ENCODE peak calls at places on chromosomes 2 and 18, in nine cellular contexts. W, C, P, Y, R, B, T, S and E are unnamed samples.
A peak's percentile ranks its signal among the peaks of the same experiment; 100 is the strongest.

GRCh38 chr2:124774781-124775180 is 749.7 kb downstream of the CNTNAP5 start:
- DNase-seq in W (no peak), C (no peak), P (no peak), Y (no peak), R (no peak), B (no peak), T (no peak), S (no peak), E (no peak)

GRCh38 chr2:118865106-118865505 is 17.7 kb upstream of the EN1 start:
- DNase-seq in W (peak; percentile 48), C (no peak), P (no peak), Y (peak; percentile 40), R (peak; percentile 37), B (peak; percentile 71), T (no peak), S (peak; percentile 24), E (peak; percentile 67)

GRCh38 chr2:97755491-97755890 is 42.1 kb downstream of the ZAP70 start:
- DNase-seq in W (no peak), C (no peak), P (no peak), Y (no peak), R (no peak), B (no peak), T (no peak), S (no peak), E (no peak)

GRCh38 chr2:32330136-32330535 is 26.7 kb upstream of the BIRC6 start:
- DNase-seq in W (peak; percentile 29), C (no peak), P (no peak), Y (no peak), R (no peak), B (no peak), T (no peak), S (no peak), E (peak; percentile 36)

GRCh38 chr18:66534110-66534509 is 69.8 kb downstream of the CDH19 start:
- DNase-seq in W (no peak), C (no peak), P (no peak), Y (no peak), R (peak; percentile 92), B (no peak), T (no peak), S (no peak), E (no peak)

GRCh38 chr2:96251721-96252292 is 14.0 kb downstream of the TMEM127 start:
- DNase-seq in W (peak; percentile 97), C (no peak), P (peak; percentile 44), Y (peak; percentile 80), R (peak; percentile 8), B (peak; percentile 90), T (no peak), S (no peak), E (peak; percentile 94)

GRCh38 chr2:10428936-10429335 is 19.2 kb downstream of the ODC1 start:
- DNase-seq in W (no peak), C (no peak), P (no peak), Y (no peak), R (no peak), B (no peak), T (no peak), S (no peak), E (no peak)

GRCh38 chr2:52238782-52239181 is 1206.8 kb upstream of the NRXN1 start:
- DNase-seq in W (no peak), C (no peak), P (no peak), Y (no peak), R (peak; percentile 49), B (no peak), T (no peak), S (no peak), E (no peak)

GRCh38 chr18:36017232-36017631 is 44.8 kb downstream of the RMP24 start:
- DNase-seq in W (no peak), C (no peak), P (no peak), Y (no peak), R (no peak), B (no peak), T (no peak), S (no peak), E (no peak)

GRCh38 chr2:218387369-218388194 is 5.5 kb downstream of the SLC11A1 start:
- DNase-seq in W (peak; percentile 57), C (no peak), P (peak; percentile 84), Y (no peak), R (peak; percentile 92), B (peak; percentile 86), T (no peak), S (no peak), E (peak; percentile 79)

GRCh38 chr2:226114436-226114835 is 685.2 kb downstream of the IRS1 start:
- DNase-seq in W (no peak), C (no peak), P (no peak), Y (peak; percentile 17), R (no peak), B (peak; percentile 24), T (no peak), S (no peak), E (peak; percentile 60)

GRCh38 chr2:147572622-147573021 is 272.2 kb upstream of the ACVR2A start:
- DNase-seq in W (no peak), C (no peak), P (no peak), Y (no peak), R (no peak), B (no peak), T (no peak), S (no peak), E (no peak)